ENCODE peak calls at places on chromosomes 5 and 9, in four cellular contexts. U is esophagus muscularis mucosa, F is H1, V is upper lobe of left lung. G is an unnamed sample.
A peak's percentile ranks its signal among the peaks of the same experiment; 100 is the strongest.

GRCh38 chr5:94181940-94182339 is 436.5 kb downstream of the KIAA0825 start:
- DNase-seq in U (no peak), F (no peak), V (no peak), G (no peak)

GRCh38 chr9:124773473-124774130 is 2.5 kb upstream of the NR6A1 start:
- DNase-seq in U (no peak), F (no peak), V (no peak), G (no peak)

GRCh38 chr9:11374961-11375360 is 762.2 kb upstream of the PTPRD start:
- DNase-seq in U (no peak), F (no peak), V (no peak), G (no peak)

GRCh38 chr9:112640311-112640710 is 77.6 kb downstream of the INIP start:
- DNase-seq in U (no peak), F (no peak), V (no peak), G (no peak)

GRCh38 chr9:38008168-38009034 is 60.6 kb downstream of the SHB start:
- DNase-seq in U (no peak), F (no peak), V (no peak), G (no peak)

GRCh38 chr5:90967443-90967842 is 408.8 kb downstream of the ADGRV1 start:
- DNase-seq in U (no peak), F (no peak), V (no peak), G (no peak)

GRCh38 chr5:83340511-83340918 is 131.0 kb upstream of the VCAN start:
- DNase-seq in U (no peak), F (no peak), V (no peak), G (no peak)

GRCh38 chr5:126852104-126852531 is 75.2 kb downstream of the LMNB1 start:
- DNase-seq in U (peak; percentile 80), F (peak; percentile 37), V (no peak), G (no peak)

GRCh38 chr5:134600600-134600999 is 32.0 kb downstream of the SAR1B start:
- DNase-seq in U (no peak), F (no peak), V (no peak), G (no peak)

GRCh38 chr5:140258016-140258415 is 44.9 kb downstream of the PFDN1 start:
- DNase-seq in U (no peak), F (no peak), V (no peak), G (no peak)

GRCh38 chr5:9105851-9106250 is 440.0 kb downstream of the SEMA5A start:
- DNase-seq in U (no peak), F (no peak), V (no peak), G (no peak)

GRCh38 chr9:75238311-75238976 is 150.1 kb downstream of the OSTF1 start:
- DNase-seq in U (no peak), F (peak; percentile 51), V (no peak), G (no peak)

GRCh38 chr9:93119953-93120845 is 13.9 kb downstream of the NINJ1 start:
- DNase-seq in U (peak; percentile 97), F (no peak), V (peak; percentile 95), G (peak; percentile 93)

GRCh38 chr9:36986548-36987408 is 47.3 kb downstream of the PAX5 start:
- DNase-seq in U (no peak), F (no peak), V (no peak), G (no peak)

GRCh38 chr9:36985769-36986547 is 48.1 kb downstream of the PAX5 start:
- DNase-seq in U (no peak), F (peak; percentile 80), V (peak; percentile 82), G (no peak)

GRCh38 chr9:36987409-36987808 is 46.7 kb downstream of the PAX5 start:
- DNase-seq in U (no peak), F (no peak), V (no peak), G (no peak)

GRCh38 chr9:36987891-36988290 is 46.2 kb downstream of the PAX5 start:
- DNase-seq in U (no peak), F (no peak), V (no peak), G (no peak)

GRCh38 chr9:36985061-36985768 is 48.9 kb downstream of the PAX5 start:
- DNase-seq in U (no peak), F (no peak), V (no peak), G (no peak)
- TF ChIP-seq EP300 in U (no peak), F (no peak), V (no peak), G (no peak)

GRCh38 chr9:94729199-94729598 is 2.7 kb downstream of the AOPEP start:
- DNase-seq in U (no peak), F (peak; percentile 36), V (no peak), G (no peak)

GRCh38 chr9:94725293-94725692 is 1.2 kb upstream of the AOPEP start:
- DNase-seq in U (no peak), F (no peak), V (no peak), G (no peak)

GRCh38 chr9:94721754-94722153 is 4.7 kb upstream of the AOPEP start:
- DNase-seq in U (no peak), F (no peak), V (no peak), G (no peak)

GRCh38 chr9:94728719-94729118 is 2.2 kb downstream of the AOPEP start:
- DNase-seq in U (no peak), F (peak; percentile 13), V (no peak), G (no peak)

GRCh38 chr9:94726495-94727191 is at the start of gene AOPEP:
- DNase-seq in U (peak; percentile 99), F (peak; percentile 100), V (peak; percentile 100), G (peak; percentile 99)
- TF ChIP-seq EP300 in U (no peak), F (peak; percentile 66), V (no peak), G (no peak)

GRCh38 chr9:133263557-133263956 is 11.4 kb downstream of the ABO start:
- DNase-seq in U (no peak), F (no peak), V (no peak), G (peak; percentile 15)
- TF ChIP-seq EP300 in U (no peak), F (no peak), V (no peak), G (no peak)

DNA sequence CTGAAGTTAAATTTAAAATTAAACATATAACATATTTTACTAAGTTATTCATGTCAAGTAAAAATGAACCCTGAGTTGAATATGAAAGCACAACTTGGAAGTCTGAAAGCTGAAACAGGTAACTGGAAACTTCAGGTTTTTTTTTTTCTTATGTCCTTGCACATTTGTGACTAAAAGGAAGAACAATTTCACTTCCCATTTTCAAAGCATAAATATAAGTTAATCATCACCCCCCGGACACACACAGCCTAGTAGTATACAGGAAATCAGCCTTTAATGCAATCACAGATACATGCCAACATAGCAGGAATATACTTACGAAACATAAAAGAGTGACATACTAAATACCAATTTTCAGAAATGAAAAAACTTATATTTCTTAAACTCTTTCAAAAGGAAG is 225.9 kb downstream of the RFX3 start:
- DNase-seq in U (no peak), F (no peak), V (no peak), G (no peak)
- TF ChIP-seq EP300 in U (no peak), F (no peak), V (no peak), G (no peak)

GRCh38 chr5:157509587-157509986 is 49.6 kb downstream of the NIPAL4 start:
- DNase-seq in U (no peak), F (no peak), V (no peak), G (no peak)

GRCh38 chr5:157514974-157515373 is 55.0 kb downstream of the NIPAL4 start:
- DNase-seq in U (no peak), F (no peak), V (no peak), G (no peak)

GRCh38 chr5:157513182-157513581 is 53.2 kb downstream of the NIPAL4 start:
- DNase-seq in U (no peak), F (no peak), V (no peak), G (no peak)

GRCh38 chr5:157510682-157511081 is 50.7 kb downstream of the NIPAL4 start:
- DNase-seq in U (no peak), F (no peak), V (no peak), G (no peak)

GRCh38 chr5:157511656-157512644 is 51.9 kb downstream of the NIPAL4 start:
- DNase-seq in U (peak; percentile 98), F (no peak), V (peak; percentile 29), G (peak; percentile 94)
- TF ChIP-seq EP300 in U (no peak), F (no peak), V (no peak), G (no peak)

GRCh38 chr5:112316731-112317130 is 102.3 kb downstream of the EPB41L4A start:
- DNase-seq in U (no peak), F (no peak), V (no peak), G (no peak)
- TF ChIP-seq EP300 in U (no peak), F (no peak), V (no peak), G (no peak)

G was measured in suprapubic skin.